ENCODE peak calls at places on chromosomes 3 and 15, in six cellular contexts. A is cardiac fibroblast, D is coronary artery, T is fibroblast of lung, F is A549, L is neural progenitor cell. P is an unnamed sample.

GRCh38 chr3:102165367-102165766 is 269.4 kb upstream of the ZPLD1 start:
- DNase-seq in D (no peak), L (no peak), A (peak), F (no peak), T (peak), P (no peak)

GRCh38 chr15:100111103-100112060 is 230.4 kb downstream of the ADAMTS17 start:
- DNase-seq in D (peak), A (peak), F (peak), T (peak), L (no peak), P (peak)

GRCh38 chr3:8110966-8111798 is 390.4 kb upstream of the LMCD1 start:
- DNase-seq in F (peak), A (peak), T (peak), D (no peak), L (peak), P (no peak)

GRCh38 chr15:57153140-57153539 is 223.2 kb upstream of the CGNL1 start:
- DNase-seq in L (no peak), F (no peak), D (no peak), A (peak), T (peak), P (no peak)

GRCh38 chr3:117234321-117234720 is 524.7 kb downstream of the TUSC7 start:
- DNase-seq in D (no peak), T (no peak), A (no peak), L (no peak), F (no peak), P (no peak)

GRCh38 chr3:102057781-102058421 is 208.6 kb downstream of the NFKBIZ start:
- DNase-seq in L (no peak), F (no peak), A (no peak), D (no peak), T (no peak), P (no peak)

GRCh38 chr3:25080461-25080860 is 347.6 kb upstream of the RARB start:
- DNase-seq in D (no peak), L (no peak), F (no peak), T (peak), A (peak), P (no peak)

GRCh38 chr3:196976891-196977420 is 8.3 kb upstream of the PIGZ start:
- DNase-seq in A (no peak), F (no peak), L (no peak), D (no peak), T (no peak), P (no peak)

GRCh38 chr3:33982269-33982798 is 183.9 kb downstream of the PDCD6IP start:
- DNase-seq in A (peak), L (no peak), F (no peak), T (no peak), D (no peak), P (no peak)

GRCh38 chr3:193552911-193553310 is 1.8 kb downstream of the ATP13A4 start:
- DNase-seq in D (no peak), A (no peak), F (no peak), T (no peak), L (no peak), P (no peak)

GRCh38 chr3:186220886-186221285 is 112.0 kb upstream of the ETV5 start:
- DNase-seq in D (no peak), T (no peak), F (no peak), L (peak), A (no peak), P (no peak)

GRCh38 chr3:151123827-151124226 is 38.4 kb downstream of the MED12L start:
- DNase-seq in T (no peak), D (no peak), F (no peak), L (no peak), A (no peak), P (no peak)

GRCh38 chr15:39625451-39625850 is 44.6 kb downstream of the THBS1 start:
- DNase-seq in D (no peak), A (no peak), F (no peak), T (no peak), L (no peak), P (no peak)

GRCh38 chr3:127816783-127817182 is 5.5 kb downstream of the MGLL start:
- DNase-seq in F (no peak), T (no peak), L (no peak), A (no peak), D (no peak), P (no peak)

GRCh38 chr3:101825904-101826445 is 23.3 kb upstream of the NFKBIZ start:
- DNase-seq in L (no peak), F (no peak), D (no peak), T (peak), A (peak), P (no peak)

GRCh38 chr3:153640689-153641308 is 478.8 kb downstream of the RAP2B start:
- DNase-seq in A (no peak), F (no peak), D (no peak), L (peak), T (no peak), P (no peak)

GRCh38 chr3:186108106-186108940 is 566 bp downstream of the ETV5 start:
- DNase-seq in T (peak), D (peak), A (peak), F (peak), L (peak), P (peak)

GRCh38 chr3:102059145-102059943 is 210.0 kb downstream of the NFKBIZ start:
- DNase-seq in T (no peak), L (no peak), F (no peak), A (no peak), D (no peak), P (no peak)

GRCh38 chr15:85672338-85673097 is 122.2 kb downstream of the KLHL25 start:
- DNase-seq in D (no peak), F (no peak), L (no peak), T (no peak), A (no peak), P (no peak)

GRCh38 chr3:63862804-63863149 is 828 bp downstream of the THOC7 start:
- DNase-seq in L (no peak), D (no peak), T (no peak), F (no peak), A (no peak), P (no peak)

GRCh38 chr3:22617372-22617771 is 585.8 kb upstream of the UBE2E2 start:
- DNase-seq in D (no peak), A (no peak), F (no peak), T (no peak), L (no peak), P (no peak)

GRCh38 chr3:46187876-46188275 is 20.2 kb downstream of the CCR1 start:
- DNase-seq in L (no peak), D (no peak), F (peak), T (peak), A (peak), P (no peak)

GRCh38 chr3:49671291-49672288 is 2.6 kb upstream of the APEH start:
- DNase-seq in F (peak), A (peak), T (peak), D (no peak), L (peak), P (peak)

GRCh38 chr3:13703071-13703470 is 154.1 kb downstream of the FBLN2 start:
- DNase-seq in L (no peak), T (no peak), F (no peak), A (no peak), D (peak), P (peak)

GRCh38 chr15:80495406-80495942 is 91.3 kb downstream of the ARNT2 start:
- DNase-seq in F (no peak), A (no peak), T (no peak), D (peak), L (no peak), P (no peak)

GRCh38 chr3:158313344-158313927 is 203.5 kb downstream of the RSRC1 start:
- DNase-seq in T (peak), L (peak), A (peak), D (no peak), F (peak), P (no peak)

GRCh38 chr3:194588741-194589140 is 44.5 kb downstream of the TMEM44 start:
- DNase-seq in L (no peak), A (peak), D (no peak), F (no peak), T (peak), P (no peak)

GRCh38 chr3:71215351-71215750 is 368.2 kb downstream of the FOXP1 start:
- DNase-seq in L (no peak), F (no peak), A (no peak), T (no peak), D (no peak), P (no peak)

GRCh38 chr3:150797155-150797554 is 34.2 kb upstream of the SIAH2 start:
- DNase-seq in A (peak), D (no peak), L (no peak), F (peak), T (peak), P (no peak)

GRCh38 chr15:31292391-31293020 is 34.1 kb upstream of the KLF13 start:
- DNase-seq in L (no peak), D (no peak), A (no peak), T (no peak), F (no peak), P (no peak)

GRCh38 chr3:172061724-172062184 is 22.4 kb downstream of the FNDC3B start:
- DNase-seq in T (peak), L (no peak), D (no peak), A (peak), F (peak), P (no peak)

GRCh38 chr3:140187648-140188221 is 252.8 kb downstream of the CLSTN2 start:
- DNase-seq in D (no peak), L (no peak), F (no peak), T (no peak), A (no peak), P (no peak)

GRCh38 chr15:58249646-58250312 is 111.6 kb downstream of the AQP9 start:
- DNase-seq in L (no peak), A (no peak), F (no peak), T (no peak), D (no peak), P (no peak)
- H3K4me3 ChIP-seq in L (no peak), A (no peak), F (no peak), T (no peak), D (no peak), P (no peak)

GRCh38 chr15:65405793-65406192 is 17.0 kb downstream of the IGDCC4 start:
- DNase-seq in L (peak), A (no peak), F (no peak), D (no peak), T (no peak), P (no peak)
- H3K4me3 ChIP-seq in L (no peak), A (no peak), F (no peak), D (no peak), T (no peak), P (no peak)

DNA sequence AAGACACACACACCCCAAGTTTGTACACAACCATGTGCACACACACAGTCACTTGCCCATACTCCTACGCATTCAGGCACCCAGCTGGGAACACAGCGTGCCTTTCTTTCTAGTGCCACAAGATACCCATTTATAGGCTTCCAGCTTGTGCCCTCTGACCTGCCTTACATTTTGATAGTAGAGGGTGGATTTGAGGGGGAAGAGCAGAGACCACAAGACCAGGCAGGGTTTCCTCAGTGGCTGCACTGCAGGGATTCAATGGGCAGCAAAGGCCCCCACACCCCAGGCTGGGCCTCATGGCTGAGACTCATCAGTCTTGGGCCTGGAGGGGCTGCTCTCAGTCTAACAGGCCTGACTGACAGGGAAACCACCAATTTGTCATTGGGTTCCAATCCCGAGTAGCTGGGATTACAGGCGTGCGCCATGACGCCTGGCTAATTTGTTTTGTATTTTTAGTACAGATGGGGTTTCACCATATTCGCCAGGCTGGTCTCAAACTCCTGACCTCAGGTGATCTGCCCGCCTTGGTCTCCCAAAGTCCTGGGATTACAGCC is 18.8 kb upstream of the ANKDD1A start:
- DNase-seq in L (no peak), F (no peak), T (no peak), A (no peak), D (no peak), P (peak)
- H3K4me3 ChIP-seq in L (no peak), F (no peak), T (no peak), A (no peak), D (no peak), P (no peak)

GRCh38 chr15:63473749-63473998 is 30.7 kb upstream of the USP3 start:
- DNase-seq in T (no peak), A (no peak), D (no peak), F (no peak), L (no peak), P (no peak)
- H3K4me3 ChIP-seq in T (no peak), A (no peak), D (no peak), F (no peak), L (no peak), P (no peak)

DNA sequence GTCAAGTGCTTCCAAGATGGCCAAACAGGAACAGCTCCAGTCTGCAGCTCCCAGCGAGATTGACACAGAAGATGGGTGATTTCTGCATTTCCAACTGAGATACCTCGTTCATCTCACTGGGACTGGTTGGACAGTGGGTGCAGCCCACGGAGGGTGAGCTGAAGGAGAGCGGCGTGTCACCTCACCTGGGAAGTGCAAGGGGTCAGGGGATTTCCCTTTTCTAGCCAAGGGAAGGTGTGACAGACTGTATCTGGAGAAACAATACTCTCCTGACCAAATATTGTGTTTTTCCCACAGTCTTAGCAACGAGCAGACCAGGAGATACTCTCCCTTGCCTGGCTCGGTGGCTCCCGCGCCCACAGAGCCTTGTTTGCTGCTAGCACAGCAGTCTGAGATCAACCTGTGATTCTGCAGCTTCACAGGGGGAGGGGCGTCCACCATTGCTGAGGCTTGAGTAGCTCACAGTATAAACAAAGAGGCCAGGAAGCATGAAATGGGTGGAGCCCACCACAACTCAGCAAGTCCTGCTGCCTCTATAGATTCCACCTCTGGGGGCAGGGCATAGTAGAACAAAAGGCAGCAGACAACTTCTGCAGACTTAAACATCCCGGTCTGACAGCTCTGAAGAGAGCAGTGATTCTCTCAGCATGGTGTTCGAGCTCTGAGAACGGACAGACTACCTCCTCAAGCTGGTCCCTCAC is 293.5 kb upstream of the SUCLG2 start:
- DNase-seq in A (no peak), T (no peak), D (no peak), L (peak), F (peak), P (no peak)
- H3K4me3 ChIP-seq in A (no peak), T (no peak), D (no peak), L (no peak), F (no peak), P (no peak)

GRCh38 chr3:183532620-183533409 is 22.7 kb downstream of the KLHL6 start:
- DNase-seq in F (no peak), L (no peak), D (no peak), T (no peak), A (no peak), P (no peak)

GRCh38 chr3:183533410-183534132 is 21.9 kb downstream of the KLHL6 start:
- DNase-seq in T (no peak), A (peak), F (no peak), L (no peak), D (no peak), P (no peak)

GRCh38 chr3:183537295-183537730 is 18.2 kb downstream of the KLHL6 start:
- DNase-seq in D (no peak), A (peak), T (peak), L (no peak), F (no peak), P (no peak)

GRCh38 chr3:183536238-183536880 is 19.1 kb downstream of the KLHL6 start:
- DNase-seq in D (no peak), L (no peak), A (no peak), F (no peak), T (no peak), P (no peak)

DNA sequence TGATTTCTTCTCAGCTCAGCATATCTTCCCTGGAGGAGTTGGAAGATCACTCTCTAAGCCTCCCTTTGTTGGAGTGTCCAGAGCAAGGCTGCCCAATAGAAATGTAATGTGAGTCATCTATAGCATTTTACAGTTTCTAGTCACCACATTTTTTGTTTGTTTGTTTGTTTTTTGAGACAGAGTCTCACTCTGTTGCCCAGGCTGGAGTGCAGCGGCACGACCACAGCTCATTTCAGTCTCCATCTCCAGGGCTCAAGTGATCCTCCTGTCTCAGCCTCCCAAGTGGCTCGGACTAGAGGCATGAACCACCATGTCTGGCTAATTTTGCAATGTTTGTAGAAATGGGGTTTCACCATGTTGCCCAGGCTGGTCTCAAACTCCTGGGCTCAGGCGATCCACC is 21.3 kb downstream of the KLHL6 start:
- DNase-seq in T (peak), F (peak), D (no peak), A (peak), L (no peak), P (no peak)
- H3K4me3 ChIP-seq in T (no peak), F (no peak), D (no peak), A (no peak), L (no peak), P (no peak)

P was measured in aorta.